ENCODE peak calls at places on chromosomes 1 and 21, in eight cellular contexts. Y, B, R, G, Z, X, T and E are unnamed samples.

GRCh38 chr1:76782777-76783176 is 84.5 kb upstream of the ST6GALNAC5 start:
- DNase-seq in B (no peak), R (no peak), G (no peak), X (no peak), Y (peak), T (no peak), Z (no peak), E (no peak)

GRCh38 chr1:111948209-111949131 is 41.0 kb downstream of the KCND3 start:
- DNase-seq in T (no peak), X (no peak), Y (peak), G (no peak), B (no peak), R (no peak), Z (no peak), E (no peak)

GRCh38 chr1:6348511-6349191 is 44.9 kb downstream of the ACOT7 start:
- DNase-seq in T (no peak), X (peak), Z (peak), G (no peak), Y (no peak), B (no peak), R (no peak), E (no peak)

GRCh38 chr1:86858524-86859261 is 55.2 kb downstream of the SELENOF start:
- DNase-seq in T (no peak), B (no peak), Z (no peak), Y (no peak), X (no peak), G (no peak), R (no peak), E (no peak)

GRCh38 chr21:44762221-44763049 is 39.2 kb downstream of the UBE2G2 start:
- DNase-seq in T (no peak), Z (no peak), B (no peak), Y (no peak), G (no peak), X (no peak), R (no peak), E (no peak)

GRCh38 chr1:225554216-225554812 is 98.6 kb downstream of the ENAH start:
- DNase-seq in R (no peak), T (peak), Z (no peak), Y (no peak), X (peak), G (no peak), B (peak), E (no peak)

GRCh38 chr1:89945852-89946476 is 48.9 kb upstream of the ZNF326 start:
- DNase-seq in Y (no peak), R (peak), Z (no peak), T (no peak), G (no peak), X (no peak), B (no peak), E (no peak)

GRCh38 chr1:82919828-82920227 is 1079.1 kb downstream of the TTLL7 start:
- DNase-seq in X (no peak), T (no peak), Y (no peak), B (no peak), Z (no peak), G (no peak), R (no peak), E (no peak)

GRCh38 chr1:112576240-112576639 is 42.7 kb downstream of the ST7L start:
- DNase-seq in Z (no peak), B (no peak), Y (no peak), G (no peak), R (no peak), X (no peak), T (no peak), E (no peak)

GRCh38 chr21:29194342-29194741 is 63.9 kb downstream of the MAP3K7CL start:
- DNase-seq in T (no peak), X (no peak), Y (no peak), Z (no peak), G (no peak), R (no peak), B (no peak), E (no peak)

GRCh38 chr1:206537141-206537540 is 29.8 kb downstream of the RASSF5 start:
- DNase-seq in R (no peak), G (peak), Z (no peak), B (no peak), T (no peak), X (no peak), Y (no peak), E (no peak)

GRCh38 chr1:208524920-208525319 is 280.7 kb upstream of the PLXNA2 start:
- DNase-seq in T (no peak), G (no peak), B (no peak), Z (no peak), Y (no peak), X (no peak), R (no peak), E (no peak)

GRCh38 chr1:67171574-67171955 is 5.3 kb downstream of the IL23R start:
- DNase-seq in X (no peak), G (no peak), Y (no peak), R (no peak), B (no peak), T (no peak), Z (no peak), E (no peak)